ENCODE peak calls at places on chromosome 1, in nine cellular contexts. One of them, this sample, is unnamed.
A peak's percentile ranks its signal among the peaks of the same experiment; 100 is the strongest.

GRCh38 chr1:227891955-227892871 is 55.5 kb downstream of the WNT9A start:
- DNase-seq in memory B cell: no peak
- DNase-seq in kidney: peak; percentile 56
- DNase-seq in psoas muscle: no peak
- DNase-seq in stimulated activated CD4-positive, alpha-beta T cell treated with anti-CD3 and anti-CD28 coated beads, Interleukin-1b, Interleukin-23, amount 100 ng/mL, for 24 hours: no peak
- DNase-seq in fibroblast of mammary gland: no peak
- DNase-seq in transverse colon: peak; percentile 3
- DNase-seq in GM23338: peak; percentile 68
- DNase-seq in stimulated activated CD8-positive, alpha-beta memory T cell treated with anti-CD3 and anti-CD28 coated beads, Interleukin-2, amount 100 ng/mL, for 1 hour: no peak
- DNase-seq in this sample: no peak

GRCh38 chr1:67978988-67979516 is 71.4 kb downstream of the DIRAS3 start:
- DNase-seq in memory B cell: no peak
- DNase-seq in kidney: no peak
- DNase-seq in psoas muscle: no peak
- DNase-seq in stimulated activated CD4-positive, alpha-beta T cell treated with anti-CD3 and anti-CD28 coated beads, Interleukin-1b, Interleukin-23, amount 100 ng/mL, for 24 hours: no peak
- DNase-seq in fibroblast of mammary gland: peak; percentile 87
- DNase-seq in transverse colon: no peak
- DNase-seq in GM23338: no peak
- DNase-seq in stimulated activated CD8-positive, alpha-beta memory T cell treated with anti-CD3 and anti-CD28 coated beads, Interleukin-2, amount 100 ng/mL, for 1 hour: no peak
- DNase-seq in this sample: no peak

GRCh38 chr1:109667452-109668122 is at the start of gene GSTM2:
- DNase-seq in memory B cell: no peak
- DNase-seq in kidney: peak; percentile 97
- DNase-seq in psoas muscle: peak; percentile 94
- DNase-seq in stimulated activated CD4-positive, alpha-beta T cell treated with anti-CD3 and anti-CD28 coated beads, Interleukin-1b, Interleukin-23, amount 100 ng/mL, for 24 hours: peak; percentile 65
- DNase-seq in fibroblast of mammary gland: peak; percentile 76
- DNase-seq in transverse colon: peak; percentile 93
- DNase-seq in GM23338: peak; percentile 96
- DNase-seq in stimulated activated CD8-positive, alpha-beta memory T cell treated with anti-CD3 and anti-CD28 coated beads, Interleukin-2, amount 100 ng/mL, for 1 hour: peak; percentile 49
- DNase-seq in this sample: peak; percentile 95

GRCh38 chr1:24294757-24295371 is 24.3 kb upstream of the GRHL3 start:
- DNase-seq in memory B cell: no peak
- DNase-seq in kidney: peak; percentile 91
- DNase-seq in psoas muscle: peak; percentile 77
- DNase-seq in stimulated activated CD4-positive, alpha-beta T cell treated with anti-CD3 and anti-CD28 coated beads, Interleukin-1b, Interleukin-23, amount 100 ng/mL, for 24 hours: no peak
- DNase-seq in fibroblast of mammary gland: peak; percentile 81
- DNase-seq in transverse colon: peak; percentile 61
- DNase-seq in GM23338: peak; percentile 57
- DNase-seq in stimulated activated CD8-positive, alpha-beta memory T cell treated with anti-CD3 and anti-CD28 coated beads, Interleukin-2, amount 100 ng/mL, for 1 hour: no peak
- DNase-seq in this sample: no peak

GRCh38 chr1:205600085-205600484 is 31.7 kb downstream of the ELK4 start:
- DNase-seq in memory B cell: no peak
- DNase-seq in kidney: no peak
- DNase-seq in psoas muscle: no peak
- DNase-seq in stimulated activated CD4-positive, alpha-beta T cell treated with anti-CD3 and anti-CD28 coated beads, Interleukin-1b, Interleukin-23, amount 100 ng/mL, for 24 hours: no peak
- DNase-seq in fibroblast of mammary gland: peak; percentile 76
- DNase-seq in transverse colon: no peak
- DNase-seq in GM23338: no peak
- DNase-seq in stimulated activated CD8-positive, alpha-beta memory T cell treated with anti-CD3 and anti-CD28 coated beads, Interleukin-2, amount 100 ng/mL, for 1 hour: no peak
- DNase-seq in this sample: no peak

GRCh38 chr1:182038220-182038619 is 23.3 kb downstream of the ZNF648 start:
- DNase-seq in memory B cell: no peak
- DNase-seq in kidney: no peak
- DNase-seq in psoas muscle: no peak
- DNase-seq in stimulated activated CD4-positive, alpha-beta T cell treated with anti-CD3 and anti-CD28 coated beads, Interleukin-1b, Interleukin-23, amount 100 ng/mL, for 24 hours: no peak
- DNase-seq in fibroblast of mammary gland: no peak
- DNase-seq in transverse colon: no peak
- DNase-seq in GM23338: no peak
- DNase-seq in stimulated activated CD8-positive, alpha-beta memory T cell treated with anti-CD3 and anti-CD28 coated beads, Interleukin-2, amount 100 ng/mL, for 1 hour: no peak
- DNase-seq in this sample: no peak

GRCh38 chr1:15975358-15975804 is 520 bp downstream of the ZBTB17 start:
- DNase-seq in memory B cell: no peak
- DNase-seq in kidney: peak; percentile 86
- DNase-seq in psoas muscle: peak; percentile 69
- DNase-seq in stimulated activated CD4-positive, alpha-beta T cell treated with anti-CD3 and anti-CD28 coated beads, Interleukin-1b, Interleukin-23, amount 100 ng/mL, for 24 hours: no peak
- DNase-seq in fibroblast of mammary gland: peak; percentile 44
- DNase-seq in transverse colon: peak; percentile 62
- DNase-seq in GM23338: peak; percentile 84
- DNase-seq in stimulated activated CD8-positive, alpha-beta memory T cell treated with anti-CD3 and anti-CD28 coated beads, Interleukin-2, amount 100 ng/mL, for 1 hour: peak; percentile 44
- DNase-seq in this sample: peak; percentile 35

GRCh38 chr1:3670823-3671251 is 18.5 kb downstream of the TP73 start:
- DNase-seq in memory B cell: no peak
- DNase-seq in kidney: peak; percentile 73
- DNase-seq in psoas muscle: peak; percentile 9
- DNase-seq in stimulated activated CD4-positive, alpha-beta T cell treated with anti-CD3 and anti-CD28 coated beads, Interleukin-1b, Interleukin-23, amount 100 ng/mL, for 24 hours: no peak
- DNase-seq in fibroblast of mammary gland: no peak
- DNase-seq in transverse colon: no peak
- DNase-seq in GM23338: no peak
- DNase-seq in stimulated activated CD8-positive, alpha-beta memory T cell treated with anti-CD3 and anti-CD28 coated beads, Interleukin-2, amount 100 ng/mL, for 1 hour: no peak
- DNase-seq in this sample: no peak

GRCh38 chr1:12055259-12055658 is 7.8 kb upstream of the TNFRSF8 start:
- DNase-seq in memory B cell: no peak
- DNase-seq in kidney: no peak
- DNase-seq in psoas muscle: no peak
- DNase-seq in stimulated activated CD4-positive, alpha-beta T cell treated with anti-CD3 and anti-CD28 coated beads, Interleukin-1b, Interleukin-23, amount 100 ng/mL, for 24 hours: no peak
- DNase-seq in fibroblast of mammary gland: no peak
- DNase-seq in transverse colon: no peak
- DNase-seq in GM23338: no peak
- DNase-seq in stimulated activated CD8-positive, alpha-beta memory T cell treated with anti-CD3 and anti-CD28 coated beads, Interleukin-2, amount 100 ng/mL, for 1 hour: no peak
- DNase-seq in this sample: no peak

GRCh38 chr1:53819387-53819786 is 18.7 kb downstream of the NDC1 start:
- DNase-seq in memory B cell: no peak
- DNase-seq in kidney: no peak
- DNase-seq in psoas muscle: no peak
- DNase-seq in stimulated activated CD4-positive, alpha-beta T cell treated with anti-CD3 and anti-CD28 coated beads, Interleukin-1b, Interleukin-23, amount 100 ng/mL, for 24 hours: no peak
- DNase-seq in fibroblast of mammary gland: no peak
- DNase-seq in transverse colon: no peak
- DNase-seq in GM23338: no peak
- DNase-seq in stimulated activated CD8-positive, alpha-beta memory T cell treated with anti-CD3 and anti-CD28 coated beads, Interleukin-2, amount 100 ng/mL, for 1 hour: no peak
- DNase-seq in this sample: no peak

GRCh38 chr1:25487628-25488027 is 55.8 kb upstream of the LDLRAP1 start:
- DNase-seq in memory B cell: no peak
- DNase-seq in kidney: no peak
- DNase-seq in psoas muscle: no peak
- DNase-seq in stimulated activated CD4-positive, alpha-beta T cell treated with anti-CD3 and anti-CD28 coated beads, Interleukin-1b, Interleukin-23, amount 100 ng/mL, for 24 hours: no peak
- DNase-seq in fibroblast of mammary gland: no peak
- DNase-seq in transverse colon: no peak
- DNase-seq in GM23338: peak; percentile 58
- DNase-seq in stimulated activated CD8-positive, alpha-beta memory T cell treated with anti-CD3 and anti-CD28 coated beads, Interleukin-2, amount 100 ng/mL, for 1 hour: no peak
- DNase-seq in this sample: no peak

GRCh38 chr1:29782846-29783500 is 546.7 kb downstream of the PTPRU start:
- DNase-seq in memory B cell: no peak
- DNase-seq in kidney: no peak
- DNase-seq in psoas muscle: no peak
- DNase-seq in stimulated activated CD4-positive, alpha-beta T cell treated with anti-CD3 and anti-CD28 coated beads, Interleukin-1b, Interleukin-23, amount 100 ng/mL, for 24 hours: no peak
- DNase-seq in fibroblast of mammary gland: no peak
- DNase-seq in transverse colon: no peak
- DNase-seq in GM23338: no peak
- DNase-seq in stimulated activated CD8-positive, alpha-beta memory T cell treated with anti-CD3 and anti-CD28 coated beads, Interleukin-2, amount 100 ng/mL, for 1 hour: no peak
- DNase-seq in this sample: no peak

GRCh38 chr1:1091344-1092148 is 17.4 kb upstream of the RNF223 start:
- DNase-seq in memory B cell: no peak
- DNase-seq in kidney: peak; percentile 66
- DNase-seq in psoas muscle: no peak
- DNase-seq in stimulated activated CD4-positive, alpha-beta T cell treated with anti-CD3 and anti-CD28 coated beads, Interleukin-1b, Interleukin-23, amount 100 ng/mL, for 24 hours: no peak
- DNase-seq in fibroblast of mammary gland: no peak
- DNase-seq in transverse colon: peak; percentile 6
- DNase-seq in GM23338: no peak
- DNase-seq in stimulated activated CD8-positive, alpha-beta memory T cell treated with anti-CD3 and anti-CD28 coated beads, Interleukin-2, amount 100 ng/mL, for 1 hour: no peak
- DNase-seq in this sample: no peak

GRCh38 chr1:222441006-222441620 is 106.8 kb downstream of the HHIPL2 start:
- DNase-seq in memory B cell: no peak
- DNase-seq in kidney: no peak
- DNase-seq in psoas muscle: no peak
- DNase-seq in stimulated activated CD4-positive, alpha-beta T cell treated with anti-CD3 and anti-CD28 coated beads, Interleukin-1b, Interleukin-23, amount 100 ng/mL, for 24 hours: no peak
- DNase-seq in fibroblast of mammary gland: no peak
- DNase-seq in transverse colon: no peak
- DNase-seq in GM23338: no peak
- DNase-seq in stimulated activated CD8-positive, alpha-beta memory T cell treated with anti-CD3 and anti-CD28 coated beads, Interleukin-2, amount 100 ng/mL, for 1 hour: no peak
- DNase-seq in this sample: no peak

GRCh38 chr1:93672069-93672468 is 9.6 kb downstream of the BCAR3 start:
- DNase-seq in memory B cell: no peak
- DNase-seq in kidney: no peak
- DNase-seq in psoas muscle: peak; percentile 57
- DNase-seq in stimulated activated CD4-positive, alpha-beta T cell treated with anti-CD3 and anti-CD28 coated beads, Interleukin-1b, Interleukin-23, amount 100 ng/mL, for 24 hours: no peak
- DNase-seq in fibroblast of mammary gland: peak; percentile 91
- DNase-seq in transverse colon: peak; percentile 82
- DNase-seq in GM23338: no peak
- DNase-seq in stimulated activated CD8-positive, alpha-beta memory T cell treated with anti-CD3 and anti-CD28 coated beads, Interleukin-2, amount 100 ng/mL, for 1 hour: no peak
- DNase-seq in this sample: peak; percentile 61

GRCh38 chr1:218686258-218686657 is 341.1 kb downstream of the TGFB2 start:
- DNase-seq in memory B cell: no peak
- DNase-seq in kidney: no peak
- DNase-seq in psoas muscle: no peak
- DNase-seq in stimulated activated CD4-positive, alpha-beta T cell treated with anti-CD3 and anti-CD28 coated beads, Interleukin-1b, Interleukin-23, amount 100 ng/mL, for 24 hours: no peak
- DNase-seq in fibroblast of mammary gland: peak; percentile 89
- DNase-seq in transverse colon: no peak
- DNase-seq in GM23338: no peak
- DNase-seq in stimulated activated CD8-positive, alpha-beta memory T cell treated with anti-CD3 and anti-CD28 coated beads, Interleukin-2, amount 100 ng/mL, for 1 hour: no peak
- DNase-seq in this sample: no peak

GRCh38 chr1:113946668-113947387 is 17.7 kb downstream of the HIPK1 start:
- DNase-seq in memory B cell: no peak
- DNase-seq in kidney: no peak
- DNase-seq in psoas muscle: no peak
- DNase-seq in stimulated activated CD4-positive, alpha-beta T cell treated with anti-CD3 and anti-CD28 coated beads, Interleukin-1b, Interleukin-23, amount 100 ng/mL, for 24 hours: no peak
- DNase-seq in fibroblast of mammary gland: no peak
- DNase-seq in transverse colon: no peak
- DNase-seq in GM23338: no peak
- DNase-seq in stimulated activated CD8-positive, alpha-beta memory T cell treated with anti-CD3 and anti-CD28 coated beads, Interleukin-2, amount 100 ng/mL, for 1 hour: no peak
- DNase-seq in this sample: no peak

GRCh38 chr1:79568411-79568810 is 561.9 kb upstream of the ADGRL4 start:
- DNase-seq in memory B cell: no peak
- DNase-seq in kidney: no peak
- DNase-seq in psoas muscle: no peak
- DNase-seq in stimulated activated CD4-positive, alpha-beta T cell treated with anti-CD3 and anti-CD28 coated beads, Interleukin-1b, Interleukin-23, amount 100 ng/mL, for 24 hours: no peak
- DNase-seq in fibroblast of mammary gland: peak; percentile 47
- DNase-seq in transverse colon: no peak
- DNase-seq in GM23338: no peak
- DNase-seq in stimulated activated CD8-positive, alpha-beta memory T cell treated with anti-CD3 and anti-CD28 coated beads, Interleukin-2, amount 100 ng/mL, for 1 hour: no peak
- DNase-seq in this sample: no peak

GRCh38 chr1:179873366-179873978 is 4.1 kb downstream of the TOR1AIP2 start:
- DNase-seq in memory B cell: no peak
- DNase-seq in kidney: no peak
- DNase-seq in psoas muscle: no peak
- DNase-seq in stimulated activated CD4-positive, alpha-beta T cell treated with anti-CD3 and anti-CD28 coated beads, Interleukin-1b, Interleukin-23, amount 100 ng/mL, for 24 hours: no peak
- DNase-seq in fibroblast of mammary gland: no peak
- DNase-seq in transverse colon: no peak
- DNase-seq in GM23338: no peak
- DNase-seq in stimulated activated CD8-positive, alpha-beta memory T cell treated with anti-CD3 and anti-CD28 coated beads, Interleukin-2, amount 100 ng/mL, for 1 hour: no peak
- DNase-seq in this sample: no peak

This sample was measured in heart right ventricle.